ENCODE peak calls at places on chromosome 14, in eight cellular contexts. U, J, M, H, C, Q, S and V are unnamed samples.

GRCh38 chr14:92121207-92121669 is 268 bp downstream of the NDUFB1 start:
- DNase-seq in U (peak; percentile 37), J (no peak), M (peak; percentile 33), H (peak; percentile 43), C (no peak), Q (peak; percentile 11), S (no peak), V (peak; percentile 50)

GRCh38 chr14:61104358-61104757 is 123.3 kb downstream of the SLC38A6 start:
- DNase-seq in U (no peak), J (no peak), M (no peak), H (no peak), C (no peak), Q (no peak), S (no peak), V (no peak)

GRCh38 chr14:67418368-67419174 is 6.6 kb upstream of the PLEK2 start:
- DNase-seq in U (peak; percentile 48), J (no peak), M (no peak), H (no peak), C (no peak), Q (no peak), S (peak; percentile 34), V (no peak)

GRCh38 chr14:34699873-34700621 is 14.3 kb downstream of the CFL2 start:
- DNase-seq in U (peak; percentile 90), J (no peak), M (no peak), H (no peak), C (no peak), Q (no peak), S (peak; percentile 88), V (no peak)

GRCh38 chr14:100708349-100709217 is 18.1 kb upstream of the DLK1 start:
- DNase-seq in U (no peak), J (no peak), M (peak; percentile 81), H (no peak), C (peak; percentile 58), Q (no peak), S (no peak), V (no peak)

GRCh38 chr14:69979882-69980281 is 100.7 kb downstream of the SMOC1 start:
- DNase-seq in U (no peak), J (no peak), M (no peak), H (no peak), C (no peak), Q (no peak), S (no peak), V (no peak)

GRCh38 chr14:49583629-49584028 is 2.6 kb downstream of the RPS29 start:
- DNase-seq in U (no peak), J (no peak), M (no peak), H (no peak), C (no peak), Q (no peak), S (no peak), V (no peak)

GRCh38 chr14:104604461-104605449 is at the start of gene TMEM179:
- DNase-seq in U (no peak), J (no peak), M (peak; percentile 77), H (peak; percentile 24), C (peak; percentile 76), Q (no peak), S (no peak), V (peak; percentile 23)

GRCh38 chr14:74658535-74659130 is 46.6 kb upstream of the LTBP2 start:
- DNase-seq in U (peak; percentile 34), J (no peak), M (no peak), H (no peak), C (no peak), Q (no peak), S (no peak), V (no peak)

GRCh38 chr14:29458547-29458946 is 469.1 kb downstream of the PRKD1 start:
- DNase-seq in U (no peak), J (no peak), M (no peak), H (no peak), C (no peak), Q (no peak), S (no peak), V (no peak)

GRCh38 chr14:61322799-61323290 is 1.5 kb downstream of the PRKCH start:
- DNase-seq in U (no peak), J (no peak), M (peak; percentile 11), H (peak; percentile 56), C (no peak), Q (no peak), S (no peak), V (peak; percentile 64)

GRCh38 chr14:100842799-100843198 is 16.9 kb downstream of the MEG3 start:
- DNase-seq in U (peak; percentile 45), J (no peak), M (no peak), H (no peak), C (no peak), Q (no peak), S (peak; percentile 53), V (no peak)

GRCh38 chr14:78598046-78598652 is 428.0 kb downstream of the NRXN3 start:
- DNase-seq in U (peak; percentile 36), J (peak; percentile 7), M (peak; percentile 90), H (peak; percentile 30), C (peak; percentile 53), Q (peak; percentile 6), S (peak; percentile 54), V (peak; percentile 56)

GRCh38 chr14:40599726-40600125 is 1007.0 kb upstream of the LRFN5 start:
- DNase-seq in U (no peak), J (no peak), M (no peak), H (no peak), C (no peak), Q (no peak), S (no peak), V (no peak)

GRCh38 chr14:31025335-31026075 is at the start of gene AP4S1:
- DNase-seq in U (peak; percentile 16), J (peak; percentile 47), M (peak; percentile 62), H (peak; percentile 62), C (peak; percentile 44), Q (peak; percentile 20), S (no peak), V (peak; percentile 60)

GRCh38 chr14:25887251-25887908 is 710.5 kb downstream of the NOVA1 start:
- DNase-seq in U (no peak), J (no peak), M (no peak), H (no peak), C (no peak), Q (no peak), S (no peak), V (no peak)

GRCh38 chr14:101359221-101360044 is 201.9 kb upstream of the DIO3 start:
- DNase-seq in U (no peak), J (no peak), M (peak; percentile 31), H (no peak), C (no peak), Q (no peak), S (peak; percentile 36), V (no peak)

GRCh38 chr14:92973265-92973797 is 50.4 kb downstream of the CHGA start:
- DNase-seq in U (peak; percentile 63), J (peak; percentile 30), M (peak; percentile 85), H (peak; percentile 66), C (peak; percentile 51), Q (no peak), S (no peak), V (peak; percentile 52)

GRCh38 chr14:77026166-77026929 is 2.2 kb downstream of the IRF2BPL start:
- DNase-seq in U (no peak), J (no peak), M (no peak), H (peak; percentile 41), C (no peak), Q (no peak), S (peak; percentile 27), V (no peak)

GRCh38 chr14:65107200-65107599 is 4.9 kb upstream of the MAX start:
- DNase-seq in U (no peak), J (no peak), M (no peak), H (no peak), C (no peak), Q (no peak), S (no peak), V (no peak)

GRCh38 chr14:104591506-104592291 is 12.1 kb downstream of the C14orf180 start:
- DNase-seq in U (no peak), J (no peak), M (no peak), H (no peak), C (no peak), Q (no peak), S (no peak), V (no peak)

GRCh38 chr14:92012121-92012748 is 27.6 kb downstream of the TRIP11 start:
- DNase-seq in U (no peak), J (no peak), M (no peak), H (no peak), C (no peak), Q (no peak), S (no peak), V (no peak)

GRCh38 chr14:60647081-60647836 is 2.0 kb downstream of the SIX1 start:
- DNase-seq in U (peak; percentile 75), J (no peak), M (peak; percentile 72), H (no peak), C (no peak), Q (no peak), S (peak; percentile 50), V (no peak)

GRCh38 chr14:78448483-78449094 is 278.4 kb downstream of the NRXN3 start:
- DNase-seq in U (no peak), J (peak; percentile 1), M (peak; percentile 65), H (peak; percentile 51), C (peak; percentile 60), Q (no peak), S (no peak), V (peak; percentile 66)

GRCh38 chr14:23930742-23931141 is 22.8 kb upstream of the DHRS4 start:
- DNase-seq in U (peak; percentile 19), J (no peak), M (no peak), H (no peak), C (no peak), Q (no peak), S (no peak), V (peak; percentile 8)

GRCh38 chr14:79586401-79586800 is 624.9 kb downstream of the DIO2 start:
- DNase-seq in U (no peak), J (no peak), M (no peak), H (no peak), C (no peak), Q (no peak), S (no peak), V (no peak)

GRCh38 chr14:38420045-38420444 is 164.2 kb upstream of the CLEC14A start:
- DNase-seq in U (no peak), J (no peak), M (no peak), H (no peak), C (no peak), Q (no peak), S (no peak), V (no peak)

GRCh38 chr14:68685419-68686211 is 107.3 kb downstream of the ZFP36L1 start:
- DNase-seq in U (peak; percentile 79), J (no peak), M (peak; percentile 78), H (peak; percentile 73), C (no peak), Q (peak; percentile 32), S (peak; percentile 74), V (peak; percentile 88)

GRCh38 chr14:95759952-95760351 is 46.0 kb upstream of the TCL1A start:
- DNase-seq in U (peak; percentile 41), J (no peak), M (no peak), H (no peak), C (no peak), Q (no peak), S (no peak), V (no peak)

GRCh38 chr14:103014466-103015319 is 42.7 kb downstream of the CDC42BPB start:
- DNase-seq in U (peak; percentile 31), J (no peak), M (peak; percentile 48), H (no peak), C (no peak), Q (no peak), S (peak; percentile 40), V (no peak)